ENCODE peak calls at places on chromosome 22, in nine cellular contexts. M is esophagus squamous epithelium, J is AG10803, C is HL-60, L is fibroblast of the aortic adventitia, B is transverse colon, P is tibial artery, A is A673, E is endodermal cell. G is an unnamed sample.

GRCh38 chr22:38923463-38924196 is 33.8 kb upstream of the APOBEC3A start:
- DNase-seq in B (peak), J (peak), A (peak), M (no peak), E (peak), C (no peak), P (peak), L (peak), G (no peak)

GRCh38 chr22:20526305-20526627 is 18.9 kb downstream of the MED15 start:
- DNase-seq in E (no peak), L (no peak), A (no peak), M (no peak), B (no peak), P (no peak), C (no peak), J (no peak), G (no peak)

GRCh38 chr22:37633693-37634504 is 5.6 kb upstream of the SH3BP1 start:
- DNase-seq in L (peak), J (peak), P (peak), M (no peak), B (peak), A (peak), C (peak), E (peak), G (peak)

GRCh38 chr22:39349506-39349966 is 255 bp upstream of the SYNGR1 start:
- DNase-seq in M (no peak), J (no peak), L (no peak), A (peak), P (no peak), C (peak), E (peak), B (peak), G (peak)

GRCh38 chr22:17627961-17628303 is 617 bp downstream of the ATP6V1E1 start:
- DNase-seq in L (no peak), B (no peak), A (no peak), J (no peak), C (no peak), P (no peak), E (no peak), M (no peak), G (no peak)

GRCh38 chr22:28799125-28799833 is 1.1 kb downstream of the XBP1 start:
- DNase-seq in E (no peak), J (peak), P (peak), C (peak), A (peak), L (peak), B (peak), M (no peak), G (peak)

GRCh38 chr22:24928322-24928721 is 18.2 kb downstream of the LHFPL7 start:
- DNase-seq in L (no peak), M (no peak), P (no peak), E (no peak), J (no peak), B (no peak), A (no peak), C (no peak), G (no peak)

GRCh38 chr22:35615156-35615555 is 2.0 kb downstream of the MB start:
- DNase-seq in P (no peak), B (no peak), C (no peak), E (no peak), L (peak), J (peak), M (no peak), A (no peak), G (no peak)